ENCODE peak calls at places on chromosomes 3 and 15, in nine cellular contexts. One of them, this sample, is unnamed.

GRCh38 chr3:79766474-79767193 is 1.2 kb downstream of the ROBO1 start:
- DNase-seq in stimulated activated CD4-positive, alpha-beta T cell treated with anti-CD3 and anti-CD28 coated beads, Interleukin-2, amount 100 ng/mL, for 4 hours: no peak
- DNase-seq in Peyer's patch: no peak
- DNase-seq in activated naive CD4-positive, alpha-beta T cell: no peak
- DNase-seq in activated T-helper 1 cell treated with anti-CD3 and anti-CD28 coated beads, Interleukin-12 subunit alpha, Interleukin-12 subunit beta, Interleukin-2, Interleukin-4 antibody, amounts not matched to agents 30 ng/mL and 10 ng/mL and 1 ng/mL, durations not matched to agents 14 hours and 24 hours and 36 hours: no peak
- DNase-seq in stimulated activated CD8-positive, alpha-beta memory T cell treated with anti-CD3 and anti-CD28 coated beads, Interleukin-4, amount 100 ng/mL, for 4 hours: no peak
- DNase-seq in anterior cingulate cortex: peak
- DNase-seq in progenitor cell of endocrine pancreas: no peak
- DNase-seq in heart left ventricle: no peak
- DNase-seq in this sample: no peak

GRCh38 chr15:63915209-63915887 is 81.6 kb upstream of the HERC1 start:
- DNase-seq in stimulated activated CD4-positive, alpha-beta T cell treated with anti-CD3 and anti-CD28 coated beads, Interleukin-2, amount 100 ng/mL, for 4 hours: no peak
- DNase-seq in Peyer's patch: no peak
- DNase-seq in activated naive CD4-positive, alpha-beta T cell: no peak
- DNase-seq in activated T-helper 1 cell treated with anti-CD3 and anti-CD28 coated beads, Interleukin-12 subunit alpha, Interleukin-12 subunit beta, Interleukin-2, Interleukin-4 antibody, amounts not matched to agents 30 ng/mL and 10 ng/mL and 1 ng/mL, durations not matched to agents 14 hours and 24 hours and 36 hours: no peak
- DNase-seq in stimulated activated CD8-positive, alpha-beta memory T cell treated with anti-CD3 and anti-CD28 coated beads, Interleukin-4, amount 100 ng/mL, for 4 hours: no peak
- DNase-seq in anterior cingulate cortex: no peak
- DNase-seq in progenitor cell of endocrine pancreas: no peak
- DNase-seq in heart left ventricle: peak
- DNase-seq in this sample: no peak

GRCh38 chr3:141402476-141403171 is 34.3 kb downstream of the ZBTB38 start:
- DNase-seq in stimulated activated CD4-positive, alpha-beta T cell treated with anti-CD3 and anti-CD28 coated beads, Interleukin-2, amount 100 ng/mL, for 4 hours: no peak
- DNase-seq in Peyer's patch: peak
- DNase-seq in activated naive CD4-positive, alpha-beta T cell: peak
- DNase-seq in activated T-helper 1 cell treated with anti-CD3 and anti-CD28 coated beads, Interleukin-12 subunit alpha, Interleukin-12 subunit beta, Interleukin-2, Interleukin-4 antibody, amounts not matched to agents 30 ng/mL and 10 ng/mL and 1 ng/mL, durations not matched to agents 14 hours and 24 hours and 36 hours: peak
- DNase-seq in stimulated activated CD8-positive, alpha-beta memory T cell treated with anti-CD3 and anti-CD28 coated beads, Interleukin-4, amount 100 ng/mL, for 4 hours: no peak
- DNase-seq in anterior cingulate cortex: peak
- DNase-seq in progenitor cell of endocrine pancreas: peak
- DNase-seq in heart left ventricle: peak
- DNase-seq in this sample: peak

GRCh38 chr3:43468141-43468540 is 153.7 kb downstream of the ANO10 start:
- DNase-seq in stimulated activated CD4-positive, alpha-beta T cell treated with anti-CD3 and anti-CD28 coated beads, Interleukin-2, amount 100 ng/mL, for 4 hours: no peak
- DNase-seq in Peyer's patch: no peak
- DNase-seq in activated naive CD4-positive, alpha-beta T cell: no peak
- DNase-seq in activated T-helper 1 cell treated with anti-CD3 and anti-CD28 coated beads, Interleukin-12 subunit alpha, Interleukin-12 subunit beta, Interleukin-2, Interleukin-4 antibody, amounts not matched to agents 30 ng/mL and 10 ng/mL and 1 ng/mL, durations not matched to agents 14 hours and 24 hours and 36 hours: no peak
- DNase-seq in stimulated activated CD8-positive, alpha-beta memory T cell treated with anti-CD3 and anti-CD28 coated beads, Interleukin-4, amount 100 ng/mL, for 4 hours: no peak
- DNase-seq in anterior cingulate cortex: no peak
- DNase-seq in progenitor cell of endocrine pancreas: no peak
- DNase-seq in heart left ventricle: no peak
- DNase-seq in this sample: no peak

GRCh38 chr15:44136991-44137477 is 58.0 kb downstream of the FRMD5 start:
- DNase-seq in stimulated activated CD4-positive, alpha-beta T cell treated with anti-CD3 and anti-CD28 coated beads, Interleukin-2, amount 100 ng/mL, for 4 hours: no peak
- DNase-seq in Peyer's patch: no peak
- DNase-seq in activated naive CD4-positive, alpha-beta T cell: no peak
- DNase-seq in activated T-helper 1 cell treated with anti-CD3 and anti-CD28 coated beads, Interleukin-12 subunit alpha, Interleukin-12 subunit beta, Interleukin-2, Interleukin-4 antibody, amounts not matched to agents 30 ng/mL and 10 ng/mL and 1 ng/mL, durations not matched to agents 14 hours and 24 hours and 36 hours: no peak
- DNase-seq in stimulated activated CD8-positive, alpha-beta memory T cell treated with anti-CD3 and anti-CD28 coated beads, Interleukin-4, amount 100 ng/mL, for 4 hours: no peak
- DNase-seq in anterior cingulate cortex: no peak
- DNase-seq in progenitor cell of endocrine pancreas: no peak
- DNase-seq in heart left ventricle: no peak
- DNase-seq in this sample: no peak

GRCh38 chr15:67010898-67011619 is 54.3 kb upstream of the SMAD3 start:
- DNase-seq in stimulated activated CD4-positive, alpha-beta T cell treated with anti-CD3 and anti-CD28 coated beads, Interleukin-2, amount 100 ng/mL, for 4 hours: no peak
- DNase-seq in Peyer's patch: no peak
- DNase-seq in activated naive CD4-positive, alpha-beta T cell: no peak
- DNase-seq in activated T-helper 1 cell treated with anti-CD3 and anti-CD28 coated beads, Interleukin-12 subunit alpha, Interleukin-12 subunit beta, Interleukin-2, Interleukin-4 antibody, amounts not matched to agents 30 ng/mL and 10 ng/mL and 1 ng/mL, durations not matched to agents 14 hours and 24 hours and 36 hours: no peak
- DNase-seq in stimulated activated CD8-positive, alpha-beta memory T cell treated with anti-CD3 and anti-CD28 coated beads, Interleukin-4, amount 100 ng/mL, for 4 hours: no peak
- DNase-seq in anterior cingulate cortex: no peak
- DNase-seq in progenitor cell of endocrine pancreas: no peak
- DNase-seq in heart left ventricle: no peak
- DNase-seq in this sample: no peak

GRCh38 chr3:19254784-19255338 is 106.6 kb downstream of the KCNH8 start:
- DNase-seq in stimulated activated CD4-positive, alpha-beta T cell treated with anti-CD3 and anti-CD28 coated beads, Interleukin-2, amount 100 ng/mL, for 4 hours: no peak
- DNase-seq in Peyer's patch: no peak
- DNase-seq in activated naive CD4-positive, alpha-beta T cell: no peak
- DNase-seq in activated T-helper 1 cell treated with anti-CD3 and anti-CD28 coated beads, Interleukin-12 subunit alpha, Interleukin-12 subunit beta, Interleukin-2, Interleukin-4 antibody, amounts not matched to agents 30 ng/mL and 10 ng/mL and 1 ng/mL, durations not matched to agents 14 hours and 24 hours and 36 hours: no peak
- DNase-seq in stimulated activated CD8-positive, alpha-beta memory T cell treated with anti-CD3 and anti-CD28 coated beads, Interleukin-4, amount 100 ng/mL, for 4 hours: no peak
- DNase-seq in anterior cingulate cortex: no peak
- DNase-seq in progenitor cell of endocrine pancreas: no peak
- DNase-seq in heart left ventricle: no peak
- DNase-seq in this sample: no peak

GRCh38 chr15:101258238-101259144 is 6.6 kb upstream of the CHSY1 start:
- DNase-seq in stimulated activated CD4-positive, alpha-beta T cell treated with anti-CD3 and anti-CD28 coated beads, Interleukin-2, amount 100 ng/mL, for 4 hours: peak
- DNase-seq in Peyer's patch: peak
- DNase-seq in activated naive CD4-positive, alpha-beta T cell: no peak
- DNase-seq in activated T-helper 1 cell treated with anti-CD3 and anti-CD28 coated beads, Interleukin-12 subunit alpha, Interleukin-12 subunit beta, Interleukin-2, Interleukin-4 antibody, amounts not matched to agents 30 ng/mL and 10 ng/mL and 1 ng/mL, durations not matched to agents 14 hours and 24 hours and 36 hours: peak
- DNase-seq in stimulated activated CD8-positive, alpha-beta memory T cell treated with anti-CD3 and anti-CD28 coated beads, Interleukin-4, amount 100 ng/mL, for 4 hours: no peak
- DNase-seq in anterior cingulate cortex: no peak
- DNase-seq in progenitor cell of endocrine pancreas: no peak
- DNase-seq in heart left ventricle: no peak
- DNase-seq in this sample: peak

GRCh38 chr3:55292360-55292759 is 194.7 kb downstream of the WNT5A start:
- DNase-seq in stimulated activated CD4-positive, alpha-beta T cell treated with anti-CD3 and anti-CD28 coated beads, Interleukin-2, amount 100 ng/mL, for 4 hours: no peak
- DNase-seq in Peyer's patch: no peak
- DNase-seq in activated naive CD4-positive, alpha-beta T cell: no peak
- DNase-seq in activated T-helper 1 cell treated with anti-CD3 and anti-CD28 coated beads, Interleukin-12 subunit alpha, Interleukin-12 subunit beta, Interleukin-2, Interleukin-4 antibody, amounts not matched to agents 30 ng/mL and 10 ng/mL and 1 ng/mL, durations not matched to agents 14 hours and 24 hours and 36 hours: no peak
- DNase-seq in stimulated activated CD8-positive, alpha-beta memory T cell treated with anti-CD3 and anti-CD28 coated beads, Interleukin-4, amount 100 ng/mL, for 4 hours: no peak
- DNase-seq in anterior cingulate cortex: no peak
- DNase-seq in progenitor cell of endocrine pancreas: no peak
- DNase-seq in heart left ventricle: no peak
- DNase-seq in this sample: no peak